ENCODE peak calls at places on chromosomes 4 and X, in ten cellular contexts. A, M, V, J, L, Z, G, Q, X and K are unnamed samples.

GRCh38 chr4:144903953-144904711 is 193.9 kb downstream of the ANAPC10 start:
- DNase-seq in A (peak), M (no peak), V (no peak), J (no peak), L (no peak), Z (no peak), G (no peak), Q (no peak), X (peak), K (no peak)

GRCh38 chr4:89754531-89754930 is 82.4 kb downstream of the SNCA start:
- DNase-seq in A (no peak), M (no peak), V (no peak), J (no peak), L (no peak), Z (peak), G (no peak), Q (no peak), X (peak), K (no peak)

GRCh38 chr4:13378973-13379759 is 105.0 kb downstream of the RAB28 start:
- DNase-seq in A (no peak), M (peak), V (no peak), J (no peak), L (peak), Z (no peak), G (no peak), Q (no peak), X (no peak), K (no peak)

GRCh38 chr4:100428051-100428450 is 89.8 kb downstream of the EMCN start:
- DNase-seq in A (peak), M (no peak), V (no peak), J (no peak), L (no peak), Z (peak), G (peak), Q (no peak), X (peak), K (no peak)

GRCh38 chr4:86916392-86916791 is 18.4 kb upstream of the AFF1 start:
- DNase-seq in A (no peak), M (no peak), V (no peak), J (no peak), L (no peak), Z (no peak), G (no peak), Q (no peak), X (no peak), K (no peak)

GRCh38 chrX:96445531-96446065 is 239.0 kb upstream of the DIAPH2 start:
- DNase-seq in A (no peak), M (no peak), V (no peak), J (no peak), L (no peak), Z (no peak), G (no peak), Q (no peak), X (no peak), K (no peak)

GRCh38 chr4:33334416-33334815 is 2614.2 kb downstream of the PCDH7 start:
- DNase-seq in A (no peak), M (no peak), V (no peak), J (no peak), L (no peak), Z (no peak), G (peak), Q (no peak), X (peak), K (no peak)

GRCh38 chr4:48654015-48654664 is 125.9 kb downstream of the FRYL start:
- DNase-seq in A (no peak), M (no peak), V (no peak), J (no peak), L (no peak), Z (peak), G (no peak), Q (no peak), X (no peak), K (no peak)

GRCh38 chr4:177671845-177672244 is 229.6 kb upstream of the AGA start:
- DNase-seq in A (no peak), M (no peak), V (no peak), J (no peak), L (no peak), Z (no peak), G (no peak), Q (no peak), X (no peak), K (no peak)

GRCh38 chr4:83440899-83441298 is 14.7 kb downstream of the HELQ start:
- DNase-seq in A (no peak), M (peak), V (no peak), J (no peak), L (no peak), Z (no peak), G (no peak), Q (no peak), X (no peak), K (no peak)

GRCh38 chr4:23084559-23085248 is 392.0 kb downstream of the GBA3 start:
- DNase-seq in A (no peak), M (no peak), V (no peak), J (no peak), L (no peak), Z (no peak), G (peak), Q (no peak), X (no peak), K (no peak)

GRCh38 chr4:7872264-7872771 is 67.3 kb downstream of the AFAP1 start:
- DNase-seq in A (peak), M (no peak), V (no peak), J (no peak), L (no peak), Z (peak), G (peak), Q (peak), X (peak), K (peak)

GRCh38 chrX:8748855-8749254 is 16.9 kb upstream of the ANOS1 start:
- DNase-seq in A (peak), M (peak), V (no peak), J (peak), L (peak), Z (peak), G (peak), Q (peak), X (peak), K (peak)